ENCODE peak calls at places on chromosomes 12 and 14, in ten cellular contexts. F, C, G, H, V, N, I, M, R and S are unnamed samples.

GRCh38 chr12:48946206-48946605 is 11.1 kb downstream of the ARF3 start:
- DNase-seq in F (no peak), C (no peak), G (peak), H (no peak), V (peak), N (no peak), I (peak), M (no peak), R (no peak), S (no peak)

GRCh38 chr12:132649226-132649945 is 30.8 kb downstream of the P2RX2 start:
- DNase-seq in F (peak), C (no peak), G (no peak), H (no peak), V (no peak), N (no peak), I (no peak), M (no peak), R (no peak), S (no peak)

GRCh38 chr12:27821259-27821973 is 41.4 kb upstream of the MANSC4 start:
- DNase-seq in F (no peak), C (peak), G (peak), H (peak), V (peak), N (no peak), I (peak), M (no peak), R (no peak), S (peak)

GRCh38 chr12:96422192-96422591 is 22.0 kb upstream of the CDK17 start:
- DNase-seq in F (no peak), C (no peak), G (peak), H (peak), V (peak), N (no peak), I (peak), M (no peak), R (no peak), S (peak)

GRCh38 chr12:127145929-127146789 is 1120.8 kb upstream of the TMEM132C start:
- DNase-seq in F (peak), C (no peak), G (peak), H (peak), V (peak), N (peak), I (peak), M (peak), R (peak), S (peak)

GRCh38 chr12:42961395-42961794 is 371.8 kb upstream of the PRICKLE1 start:
- DNase-seq in F (no peak), C (peak), G (peak), H (peak), V (peak), N (no peak), I (peak), M (no peak), R (no peak), S (no peak)

GRCh38 chr14:67411820-67412421 is at the start of gene PLEK2:
- DNase-seq in F (peak), C (no peak), G (peak), H (peak), V (peak), N (peak), I (peak), M (peak), R (peak), S (no peak)

GRCh38 chr12:132163911-132164288 is 19.6 kb downstream of the NOC4L start:
- DNase-seq in F (no peak), C (no peak), G (no peak), H (peak), V (no peak), N (peak), I (no peak), M (no peak), R (no peak), S (no peak)

GRCh38 chr14:92945959-92946846 is 23.3 kb downstream of the CHGA start:
- DNase-seq in F (peak), C (no peak), G (peak), H (peak), V (peak), N (peak), I (peak), M (peak), R (no peak), S (peak)

GRCh38 chr12:51749201-51749985 is 99.1 kb downstream of the FIGNL2 start:
- DNase-seq in F (no peak), C (no peak), G (no peak), H (no peak), V (no peak), N (no peak), I (no peak), M (no peak), R (no peak), S (no peak)

GRCh38 chr12:20272801-20273200 is 95.5 kb upstream of the PDE3A start:
- DNase-seq in F (no peak), C (no peak), G (peak), H (peak), V (peak), N (no peak), I (peak), M (no peak), R (no peak), S (no peak)

GRCh38 chr14:33745163-33745562 is 205.7 kb downstream of the EGLN3 start:
- DNase-seq in F (no peak), C (no peak), G (peak), H (no peak), V (peak), N (no peak), I (no peak), M (no peak), R (no peak), S (no peak)

GRCh38 chr12:112564160-112564559 is 145.4 kb downstream of the PTPN11 start:
- DNase-seq in F (no peak), C (no peak), G (no peak), H (no peak), V (no peak), N (no peak), I (no peak), M (no peak), R (no peak), S (no peak)

GRCh38 chr12:58433969-58434368 is 486.3 kb downstream of the LRIG3 start:
- DNase-seq in F (no peak), C (no peak), G (no peak), H (peak), V (no peak), N (no peak), I (no peak), M (no peak), R (no peak), S (peak)

GRCh38 chr14:101132051-101132541 is 228.6 kb upstream of the RTL1 start:
- DNase-seq in F (no peak), C (no peak), G (no peak), H (no peak), V (no peak), N (no peak), I (no peak), M (peak), R (no peak), S (no peak)

GRCh38 chr14:105570482-105570881 is 44.1 kb downstream of the TMEM121 start:
- DNase-seq in F (no peak), C (no peak), G (no peak), H (no peak), V (no peak), N (no peak), I (no peak), M (no peak), R (no peak), S (no peak)

GRCh38 chr14:83044001-83044400 is 1510.3 kb upstream of the SEL1L start:
- DNase-seq in F (no peak), C (no peak), G (no peak), H (no peak), V (no peak), N (no peak), I (no peak), M (no peak), R (no peak), S (no peak)

GRCh38 chr14:32565256-32565655 is 236.2 kb downstream of the AKAP6 start:
- DNase-seq in F (no peak), C (no peak), G (peak), H (no peak), V (no peak), N (no peak), I (no peak), M (no peak), R (no peak), S (no peak)

GRCh38 chr12:54997914-54998507 is 13.4 kb upstream of the TESPA1 start:
- DNase-seq in F (no peak), C (no peak), G (no peak), H (no peak), V (no peak), N (no peak), I (no peak), M (no peak), R (no peak), S (no peak)

DNA sequence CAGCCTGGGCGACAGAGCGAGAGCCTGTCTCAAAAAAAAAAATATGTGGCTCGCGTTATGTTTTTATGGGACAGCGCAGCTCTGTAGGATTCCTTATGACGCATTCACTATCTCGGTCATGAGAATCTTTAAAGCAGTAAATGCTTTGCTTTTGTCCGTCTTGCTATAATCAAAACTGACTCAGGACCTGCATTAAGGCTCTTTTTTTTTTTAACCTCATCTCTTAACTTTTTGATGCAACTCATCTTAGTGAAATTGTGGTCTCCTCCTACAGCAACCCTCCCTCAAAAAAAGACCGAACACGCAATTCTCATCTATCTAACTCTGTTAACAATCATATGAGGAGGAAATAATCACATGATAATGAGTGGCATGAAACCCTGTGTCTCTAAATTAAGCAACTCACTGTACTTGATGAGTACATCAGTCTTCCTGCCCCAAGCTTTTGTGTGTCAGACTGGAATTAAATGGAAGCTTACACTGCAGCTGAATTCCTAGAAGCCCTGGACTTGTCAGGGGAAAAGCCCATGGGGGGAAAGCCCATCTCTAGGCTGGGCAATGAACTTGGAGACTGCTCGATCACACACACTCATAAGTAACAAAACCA is 4.3 kb downstream of the P2RX4 start:
- DNase-seq in F (no peak), C (peak), G (peak), H (peak), V (peak), N (no peak), I (peak), M (no peak), R (no peak), S (no peak)
- H3K4me3 ChIP-seq in F (no peak), C (no peak), G (no peak), H (no peak), V (no peak), N (no peak), I (no peak), M (no peak), R (no peak), S (no peak)

DNA sequence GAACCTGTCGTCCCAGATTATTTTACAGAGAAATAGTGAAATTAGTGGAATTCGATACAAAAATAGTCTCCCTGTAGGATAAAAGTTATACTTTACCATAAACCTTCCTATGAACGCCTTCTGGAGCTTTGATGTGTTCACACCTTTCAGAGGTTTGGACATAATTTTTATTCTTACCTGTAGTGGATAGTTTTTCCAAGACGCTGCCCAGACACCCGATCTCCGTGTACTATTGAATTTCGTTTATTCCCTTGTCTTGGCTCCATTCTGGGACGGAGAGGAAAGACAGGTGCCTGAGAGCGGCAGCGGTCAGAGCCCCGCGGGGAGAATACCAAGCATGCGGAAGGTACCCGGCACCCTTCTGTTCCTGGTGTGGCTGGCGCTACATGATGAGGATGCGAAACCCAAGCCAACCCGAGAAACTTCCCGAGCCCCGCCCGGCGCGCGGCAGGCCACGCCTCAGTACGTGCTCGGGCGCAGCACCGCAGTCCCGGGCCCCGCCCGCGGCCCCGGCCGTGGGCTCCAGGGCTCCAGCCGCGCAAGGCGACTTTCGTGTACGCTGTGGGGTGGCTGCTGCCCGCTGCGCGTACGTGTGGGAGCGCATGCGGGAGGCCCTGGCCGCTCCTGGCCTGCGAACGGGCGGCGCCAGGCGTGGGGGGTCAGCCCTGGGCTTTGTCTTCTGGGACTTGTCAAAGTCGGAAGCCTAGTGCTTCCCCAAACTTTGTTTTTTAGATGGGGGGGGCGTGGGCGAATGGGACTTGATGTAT is 11.3 kb upstream of the SNAPC1 start:
- DNase-seq in F (peak), C (no peak), G (peak), H (peak), V (peak), N (peak), I (peak), M (peak), R (peak), S (peak)
- H3K4me3 ChIP-seq in F (peak), C (peak), G (peak), H (peak), V (peak), N (peak), I (peak), M (peak), R (peak), S (peak)

GRCh38 chr12:115135800-115136211 is 451.8 kb upstream of the TBX3 start:
- DNase-seq in F (peak), C (no peak), G (peak), H (peak), V (peak), N (peak), I (peak), M (peak), R (no peak), S (peak)
- H3K4me3 ChIP-seq in F (no peak), C (no peak), G (no peak), H (no peak), V (no peak), N (no peak), I (no peak), M (no peak), R (no peak), S (no peak)

DNA sequence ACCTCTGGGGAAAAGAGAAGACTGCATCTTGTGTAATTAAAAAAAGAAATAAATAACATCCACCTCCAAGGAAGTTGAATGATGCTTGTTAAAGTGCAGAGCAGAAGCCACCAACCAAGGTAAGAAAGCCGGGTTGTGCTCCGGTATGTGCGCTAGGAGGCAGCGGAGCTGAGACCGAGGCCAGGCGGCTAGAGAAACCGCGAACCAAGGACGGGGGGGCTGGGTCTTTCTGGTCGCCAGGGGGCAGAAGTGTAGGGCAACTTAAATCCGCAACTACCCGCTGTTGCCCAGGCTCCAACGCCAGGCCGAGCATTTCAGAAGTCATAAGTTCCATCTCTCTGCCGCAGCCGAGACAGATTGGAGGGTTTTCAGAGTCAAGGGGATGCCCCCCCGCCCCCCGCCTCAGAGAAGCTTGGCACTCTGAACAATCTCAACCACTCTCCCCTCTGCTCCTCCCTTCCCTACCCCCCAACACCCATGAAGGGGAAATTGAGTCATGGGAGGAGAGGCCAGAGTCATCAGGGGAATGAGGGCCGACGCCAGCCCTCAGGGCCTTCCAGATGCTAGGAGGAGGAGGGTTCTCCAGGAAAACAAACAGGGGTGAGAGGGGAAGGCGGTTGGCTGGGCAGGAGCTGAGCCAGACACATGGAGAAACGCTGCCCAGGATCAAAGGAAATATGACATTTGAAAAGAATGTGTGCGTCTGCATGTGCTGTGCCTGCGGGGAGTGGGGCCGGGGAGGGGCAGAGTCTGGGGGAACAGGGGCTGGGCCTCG is 2.2 kb upstream of the NFATC4 start:
- DNase-seq in F (peak), C (peak), G (peak), H (peak), V (peak), N (peak), I (peak), M (peak), R (peak), S (peak)
- H3K4me3 ChIP-seq in F (no peak), C (peak), G (peak), H (peak), V (peak), N (peak), I (peak), M (peak), R (peak), S (peak)

GRCh38 chr14:56813143-56813551 is 2.9 kb upstream of the OTX2 start:
- DNase-seq in F (no peak), C (no peak), G (no peak), H (no peak), V (no peak), N (no peak), I (no peak), M (no peak), R (no peak), S (no peak)
- H3K4me3 ChIP-seq in F (no peak), C (no peak), G (no peak), H (no peak), V (no peak), N (no peak), I (no peak), M (no peak), R (no peak), S (no peak)

DNA sequence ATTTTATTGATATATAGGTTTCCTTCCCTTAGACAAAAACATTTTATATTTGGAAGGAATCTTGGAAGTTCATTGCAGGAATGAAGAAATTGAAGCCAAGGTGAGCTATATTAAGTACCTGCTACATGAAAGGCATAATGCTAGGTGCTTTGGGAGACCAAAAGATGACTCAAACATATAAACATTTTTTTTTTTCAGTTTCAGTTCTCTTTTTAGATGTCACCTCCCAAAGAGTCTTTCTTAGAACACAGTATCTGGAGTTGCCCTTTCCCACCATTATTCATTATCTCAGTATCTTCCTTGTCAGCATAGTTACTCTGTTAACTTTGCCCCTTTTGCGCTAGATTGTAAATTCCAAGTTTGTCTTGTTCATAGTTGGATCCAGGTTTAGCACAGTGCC is 1.1 kb downstream of the LIN52 start:
- DNase-seq in F (no peak), C (no peak), G (no peak), H (peak), V (no peak), N (no peak), I (no peak), M (no peak), R (no peak), S (no peak)
- H3K4me3 ChIP-seq in F (peak), C (peak), G (peak), H (peak), V (peak), N (no peak), I (no peak), M (peak), R (no peak), S (peak)